ENCODE peak calls at places on chromosomes 7 and 10, in six cellular contexts. X is GM10248; H is H54; I is substantia nigra; Z is stimulated activated naive CD4-positive, alpha-beta T cell; L is caudate nucleus. M is an unnamed sample.

GRCh38 chr7:130290745-130291144 is 2.2 kb upstream of the CPA4 start:
- DNase-seq in X (no peak), H (no peak), I (no peak), Z (no peak), L (no peak), M (no peak)

GRCh38 chr7:585229-585711 is 65.6 kb upstream of the PDGFA start:
- DNase-seq in X (peak; percentile 78), H (no peak), I (no peak), Z (no peak), L (no peak), M (no peak)

GRCh38 chr7:16933296-16934248 is 51.8 kb upstream of the AGR3 start:
- DNase-seq in X (no peak), H (no peak), I (no peak), Z (no peak), L (no peak), M (no peak)

GRCh38 chr7:16616542-16616941 is 29.0 kb downstream of the ANKMY2 start:
- DNase-seq in X (no peak), H (no peak), I (no peak), Z (no peak), L (no peak), M (no peak)

GRCh38 chr10:80739963-80740715 is 202.4 kb downstream of the SH2D4B start:
- DNase-seq in X (no peak), H (no peak), I (no peak), Z (no peak), L (no peak), M (no peak)

GRCh38 chr7:128361463-128362441 is at the start of gene PRRT4:
- DNase-seq in X (peak; percentile 50), H (no peak), I (no peak), Z (peak; percentile 36), L (no peak), M (no peak)

GRCh38 chr10:132411561-132412253 is 14.7 kb downstream of the PWWP2B start:
- DNase-seq in X (no peak), H (no peak), I (no peak), Z (no peak), L (no peak), M (no peak)

GRCh38 chr10:121510201-121510771 is 88.0 kb downstream of the FGFR2 start:
- DNase-seq in X (no peak), H (peak; percentile 31), I (no peak), Z (no peak), L (no peak), M (no peak)

GRCh38 chr7:81846398-81846797 is 76.6 kb upstream of the HGF start:
- DNase-seq in X (no peak), H (no peak), I (no peak), Z (no peak), L (no peak), M (no peak)

GRCh38 chr10:116960066-116960465 is 44.9 kb downstream of the SHTN1 start:
- DNase-seq in X (no peak), H (no peak), I (no peak), Z (no peak), L (no peak), M (no peak)

GRCh38 chr7:44087914-44088838 is 5.8 kb upstream of the POLM start:
- DNase-seq in X (no peak), H (peak; percentile 95), I (no peak), Z (no peak), L (no peak), M (no peak)

GRCh38 chr7:137801003-137801402 is 45.8 kb downstream of the DGKI start:
- DNase-seq in X (no peak), H (no peak), I (no peak), Z (no peak), L (no peak), M (no peak)

GRCh38 chr7:117480978-117481377 is 1.2 kb downstream of the CFTR start:
- DNase-seq in X (no peak), H (no peak), I (no peak), Z (no peak), L (no peak), M (no peak)

GRCh38 chr7:22885824-22886255 is 63.2 kb upstream of the TOMM7 start:
- DNase-seq in X (peak; percentile 73), H (no peak), I (no peak), Z (no peak), L (no peak), M (no peak)

GRCh38 chr7:155785536-155785935 is 26.7 kb downstream of the SHH start:
- DNase-seq in X (no peak), H (no peak), I (no peak), Z (no peak), L (no peak), M (no peak)

GRCh38 chr10:70474780-70475179 is 3.8 kb upstream of the PALD1 start:
- DNase-seq in X (no peak), H (no peak), I (no peak), Z (no peak), L (no peak), M (no peak)

GRCh38 chr7:50214141-50214670 is 90.3 kb upstream of the IKZF1 start:
- DNase-seq in X (no peak), H (no peak), I (no peak), Z (no peak), L (no peak), M (no peak)

GRCh38 chr10:22816298-22816653 is 101.9 kb upstream of the PIP4K2A start:
- DNase-seq in X (no peak), H (peak; percentile 44), I (no peak), Z (no peak), L (no peak), M (no peak)

GRCh38 chr7:29071203-29071804 is 75.0 kb downstream of the CPVL start:
- DNase-seq in X (no peak), H (no peak), I (no peak), Z (no peak), L (no peak), M (no peak)